ENCODE peak calls at places on chromosome 3, in seven cellular contexts. P, E, A, J, B, W and X are unnamed samples.

GRCh38 chr3:71891483-71891882 is 106.5 kb upstream of the PROK2 start:
- DNase-seq in P (no peak), E (no peak), A (no peak), J (no peak), B (no peak), W (no peak), X (no peak)

GRCh38 chr3:46031269-46031668 is 4.0 kb upstream of the XCR1 start:
- DNase-seq in P (no peak), E (no peak), A (no peak), J (no peak), B (no peak), W (no peak), X (no peak)

GRCh38 chr3:29764603-29765254 is 483.9 kb downstream of the RBMS3 start:
- DNase-seq in P (peak; percentile 8), E (peak; percentile 92), A (no peak), J (no peak), B (no peak), W (no peak), X (no peak)

GRCh38 chr3:52233968-52234367 is 5.0 kb downstream of the TWF2 start:
- DNase-seq in P (no peak), E (no peak), A (no peak), J (no peak), B (no peak), W (no peak), X (no peak)

GRCh38 chr3:114846252-114846651 is 300.8 kb downstream of the ZBTB20 start:
- DNase-seq in P (peak; percentile 19), E (no peak), A (no peak), J (no peak), B (no peak), W (no peak), X (no peak)

GRCh38 chr3:196135693-196136639 is 54.1 kb upstream of the TFRC start:
- DNase-seq in P (no peak), E (peak; percentile 12), A (no peak), J (no peak), B (no peak), W (no peak), X (no peak)

GRCh38 chr3:49471856-49472495 is 1.9 kb downstream of the DAG1 start:
- DNase-seq in P (no peak), E (peak; percentile 8), A (no peak), J (no peak), B (no peak), W (no peak), X (no peak)

GRCh38 chr3:189304465-189305341 is 132.9 kb downstream of the TPRG1 start:
- DNase-seq in P (peak; percentile 87), E (peak; percentile 55), A (no peak), J (no peak), B (no peak), W (no peak), X (peak; percentile 50)

GRCh38 chr3:15211934-15212333 is 5.9 kb downstream of the CAPN7 start:
- DNase-seq in P (no peak), E (no peak), A (no peak), J (no peak), B (no peak), W (no peak), X (no peak)

GRCh38 chr3:127082066-127082465 is 99.2 kb downstream of the PLXNA1 start:
- DNase-seq in P (no peak), E (no peak), A (no peak), J (no peak), B (no peak), W (no peak), X (no peak)

GRCh38 chr3:174023445-174023844 is 625.9 kb downstream of the NLGN1 start:
- DNase-seq in P (no peak), E (peak; percentile 3), A (no peak), J (no peak), B (no peak), W (no peak), X (no peak)

GRCh38 chr3:30639937-30640336 is 33.5 kb downstream of the TGFBR2 start:
- DNase-seq in P (no peak), E (no peak), A (no peak), J (no peak), B (no peak), W (no peak), X (no peak)

GRCh38 chr3:43764012-43764411 is 73.3 kb downstream of the ABHD5 start:
- DNase-seq in P (no peak), E (no peak), A (no peak), J (no peak), B (no peak), W (no peak), X (no peak)

GRCh38 chr3:66010348-66011097 is 28.2 kb downstream of the MAGI1 start:
- DNase-seq in P (peak; percentile 70), E (no peak), A (no peak), J (no peak), B (no peak), W (no peak), X (no peak)

GRCh38 chr3:66014056-66014455 is 24.7 kb downstream of the MAGI1 start:
- DNase-seq in P (no peak), E (no peak), A (no peak), J (no peak), B (no peak), W (no peak), X (no peak)

GRCh38 chr3:66012711-66013110 is 26.0 kb downstream of the MAGI1 start:
- DNase-seq in P (no peak), E (no peak), A (no peak), J (no peak), B (no peak), W (no peak), X (no peak)

GRCh38 chr3:66014641-66015040 is 24.1 kb downstream of the MAGI1 start:
- DNase-seq in P (no peak), E (peak; percentile 50), A (no peak), J (no peak), B (no peak), W (no peak), X (no peak)

DNA sequence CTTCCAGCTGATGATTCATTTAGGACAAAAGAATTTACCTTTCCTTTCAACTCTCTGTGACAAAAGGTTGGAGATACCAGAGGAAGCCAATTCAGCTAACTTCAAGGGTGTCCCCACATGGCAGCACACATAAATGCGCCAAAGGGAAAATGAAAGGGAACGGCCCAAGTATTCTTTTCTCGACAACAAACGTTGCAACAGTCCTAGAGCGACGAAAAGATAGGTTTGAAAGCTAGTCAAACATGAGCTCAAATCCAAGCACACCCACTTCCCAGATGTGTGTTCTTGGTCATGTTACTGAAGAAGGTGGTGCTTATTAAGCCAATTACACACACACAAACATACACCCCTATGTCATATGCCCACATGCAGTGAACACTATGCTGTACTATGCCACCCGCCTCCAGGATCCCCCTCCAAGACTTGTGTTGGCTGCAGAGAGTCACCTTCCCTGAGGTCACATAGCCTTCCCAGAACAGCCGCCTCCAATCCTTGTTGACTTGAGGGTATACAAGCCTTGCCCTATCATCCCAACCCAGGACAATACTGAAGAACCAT is 27.5 kb downstream of the MAGI1 start:
- DNase-seq in P (no peak), E (no peak), A (no peak), J (no peak), B (no peak), W (no peak), X (no peak)
- H3K4me3 ChIP-seq in P (no peak overlapping the region), E (no peak overlapping the region), A (no peak overlapping the region), J (no peak overlapping the region), B (no peak overlapping the region), W (no peak overlapping the region), X (no peak overlapping the region)

GRCh38 chr3:194386066-194386465 is 13.0 kb downstream of the GP5 start:
- DNase-seq in P (no peak), E (no peak), A (no peak), J (no peak), B (no peak), W (no peak), X (no peak)

GRCh38 chr3:194386610-194387009 is 12.5 kb downstream of the GP5 start:
- DNase-seq in P (no peak), E (no peak), A (no peak), J (no peak), B (no peak), W (no peak), X (no peak)

GRCh38 chr3:194389269-194389668 is 9.8 kb downstream of the GP5 start:
- DNase-seq in P (no peak), E (no peak), A (no peak), J (no peak), B (no peak), W (no peak), X (no peak)

GRCh38 chr3:194387926-194388418 is 11.1 kb downstream of the GP5 start:
- DNase-seq in P (no peak), E (no peak), A (no peak), J (no peak), B (no peak), W (no peak), X (no peak)

GRCh38 chr3:194387276-194387675 is 11.8 kb downstream of the GP5 start:
- DNase-seq in P (no peak), E (no peak), A (no peak), J (no peak), B (no peak), W (no peak), X (no peak)
- H3K9me3 ChIP-seq in P (no peaks in the 10 kb centered on the region), E (peaks cover 16% of the 10 kb centered on the region), A (no peaks in the 10 kb centered on the region), J (no peaks in the 10 kb centered on the region), B (no peaks in the 10 kb centered on the region), W (no peaks in the 10 kb centered on the region), X (no peaks in the 10 kb centered on the region)

DNA sequence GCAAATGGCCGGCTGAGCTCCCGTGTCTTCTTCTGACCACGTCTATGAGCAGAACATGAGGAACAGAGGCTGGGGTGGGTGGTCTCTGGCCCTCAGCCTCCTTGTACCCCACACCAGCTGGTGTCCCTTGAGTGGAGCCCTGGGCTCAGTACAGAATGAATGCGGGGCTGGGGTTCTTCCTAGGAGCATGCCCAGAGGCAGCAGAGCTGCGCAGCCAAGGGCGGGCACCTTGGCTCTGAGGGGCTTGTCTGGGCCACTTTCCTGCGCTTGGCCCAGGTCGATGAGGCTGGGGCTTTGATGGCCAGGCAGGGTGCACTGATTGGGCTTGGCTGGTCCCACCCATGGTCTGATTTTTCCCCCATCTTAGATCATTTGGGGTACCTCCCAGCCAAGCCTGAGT is 6.4 kb downstream of the SCN5A start:
- DNase-seq in P (no peak), E (no peak), A (peak; percentile 40), J (no peak), B (no peak), W (no peak), X (peak; percentile 0)
- H3K4me3 ChIP-seq in P (no peak overlapping the region), E (no peak overlapping the region), A (no peak overlapping the region), J (no peak overlapping the region), B (no peak overlapping the region), W (no peak overlapping the region), X (no peak overlapping the region)

GRCh38 chr3:1179116-1179515 is 86.3 kb downstream of the CNTN6 start:
- DNase-seq in P (no peak), E (no peak), A (no peak), J (no peak), B (no peak), W (no peak), X (no peak)

GRCh38 chr3:1183320-1184048 is 90.7 kb downstream of the CNTN6 start:
- DNase-seq in P (no peak), E (no peak), A (no peak), J (no peak), B (no peak), W (no peak), X (no peak)
- H3K9me3 ChIP-seq in P (no peaks in the 10 kb centered on the region), E (no peaks in the 10 kb centered on the region), A (no peaks in the 10 kb centered on the region), J (no peaks in the 10 kb centered on the region), B (no peaks in the 10 kb centered on the region), W (no peaks in the 10 kb centered on the region), X (no peaks in the 10 kb centered on the region)

DNA sequence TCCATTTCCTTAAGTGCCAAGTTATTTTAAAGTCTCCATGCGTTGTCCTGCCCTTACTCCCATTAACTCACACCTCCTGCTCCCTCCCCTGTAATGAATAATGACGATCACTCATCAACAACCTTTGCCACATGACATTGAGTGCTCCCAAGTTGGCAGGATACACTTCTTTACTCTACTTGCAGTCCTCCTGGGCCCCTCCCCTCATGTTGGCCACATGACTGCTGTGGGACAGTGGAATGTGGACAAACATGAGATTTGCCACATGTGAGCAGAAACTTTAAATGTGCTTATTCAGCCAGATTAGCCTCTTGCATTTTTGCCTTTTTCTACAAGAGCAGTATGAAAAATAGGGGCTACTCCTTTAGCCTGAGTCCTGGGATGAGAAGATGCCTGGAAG is 167.9 kb downstream of the DCLK3 start:
- DNase-seq in P (no peak), E (no peak), A (no peak), J (no peak), B (no peak), W (no peak), X (no peak)
- H3K4me3 ChIP-seq in P (no peak overlapping the region), E (no peak overlapping the region), A (no peak overlapping the region), J (no peak overlapping the region), B (no peak overlapping the region), W (no peak overlapping the region), X (no peak overlapping the region)